ENCODE peak calls at places on chromosomes 12 and 14, in four cellular contexts. V is EH, L is cardiac muscle cell, W is T1000. A is an unnamed sample.

GRCh38 chr14:74302634-74303569 is at the start of gene ABCD4:
- DNase-seq in V (peak; percentile 92), L (peak; percentile 93), W (peak; percentile 82), A (peak; percentile 61)

GRCh38 chr14:52380294-52380693 is 66.2 kb downstream of the PTGER2 start:
- DNase-seq in V (peak; percentile 4), L (peak; percentile 29), W (no peak), A (no peak)

GRCh38 chr12:84920331-84920730 is 7.7 kb upstream of the SLC6A15 start:
- DNase-seq in V (no peak), L (peak; percentile 12), W (no peak), A (no peak)

GRCh38 chr14:77508876-77509275 is 10.3 kb upstream of the ISM2 start:
- DNase-seq in V (no peak), L (no peak), W (no peak), A (no peak)

GRCh38 chr12:121767525-121768016 is 25.9 kb downstream of the RHOF start:
- DNase-seq in V (peak; percentile 78), L (peak; percentile 82), W (no peak), A (peak; percentile 37)

GRCh38 chr14:69242311-69243224 is 17.4 kb upstream of the GALNT16 start:
- DNase-seq in V (peak; percentile 78), L (peak; percentile 78), W (no peak), A (peak; percentile 25)

GRCh38 chr12:87163122-87163521 is 866.1 kb downstream of the C12orf50 start:
- DNase-seq in V (no peak), L (no peak), W (no peak), A (no peak)

GRCh38 chr12:63857771-63858670 is 13.5 kb downstream of the SRGAP1 start:
- DNase-seq in V (peak; percentile 70), L (peak; percentile 64), W (no peak), A (no peak)

GRCh38 chr12:12673296-12673695 is 22.7 kb downstream of the GPR19 start:
- DNase-seq in V (no peak), L (no peak), W (no peak), A (no peak)